ENCODE peak calls at places on chromosome 2, in seven cellular contexts. W is astrocyte of the spinal cord, P is PC-3, G is sigmoid colon, Y is esophagus squamous epithelium, K is neuronal stem cell, U is ovary. S is an unnamed sample.

GRCh38 chr2:144801766-144802165 is 281.8 kb upstream of the ZEB2 start:
- DNase-seq in W (peak; percentile 82), K (no peak), G (no peak), P (peak; percentile 57), Y (no peak), U (no peak), S (no peak)

GRCh38 chr2:120291464-120292311 is 39.0 kb downstream of the RALB start:
- DNase-seq in W (no peak), U (no peak), K (no peak), P (peak; percentile 95), G (no peak), Y (no peak), S (no peak)

GRCh38 chr2:182426915-182427233 is at the start of gene PDE1A:
- DNase-seq in Y (no peak), U (no peak), W (no peak), K (no peak), P (no peak), G (no peak), S (no peak)

GRCh38 chr2:71637168-71637567 is 183.8 kb downstream of the DYSF start:
- DNase-seq in Y (no peak), G (no peak), U (no peak), K (no peak), W (no peak), P (no peak), S (no peak)

GRCh38 chr2:85886585-85886984 is 2.2 kb downstream of the ST3GAL5 start:
- DNase-seq in Y (no peak), U (peak; percentile 69), P (peak; percentile 56), G (peak; percentile 91), K (no peak), W (peak; percentile 87), S (peak; percentile 22)

GRCh38 chr2:121388371-121388770 is 103.4 kb upstream of the TFCP2L1 start:
- DNase-seq in W (peak; percentile 32), G (no peak), K (no peak), P (no peak), U (no peak), Y (no peak), S (no peak)

GRCh38 chr2:42801388-42801787 is 9.0 kb upstream of the HAAO start:
- DNase-seq in K (no peak), G (no peak), Y (no peak), U (no peak), W (no peak), P (peak; percentile 16), S (no peak)

GRCh38 chr2:46850742-46851141 is 64.9 kb downstream of the MCFD2 start:
- DNase-seq in G (peak; percentile 93), K (no peak), Y (no peak), W (peak; percentile 93), P (peak; percentile 93), U (peak; percentile 93), S (no peak)

GRCh38 chr2:42567389-42567788 is 1.0 kb upstream of the MTA3 start:
- DNase-seq in P (no peak), W (peak; percentile 46), K (no peak), Y (no peak), U (no peak), G (no peak), S (no peak)

GRCh38 chr2:71843391-71843850 is 304.2 kb downstream of the CYP26B1 start:
- DNase-seq in W (peak; percentile 50), U (no peak), G (no peak), P (peak; percentile 73), K (no peak), Y (no peak), S (no peak)

GRCh38 chr2:112772322-112772721 is 7.9 kb upstream of the CKAP2L start:
- DNase-seq in G (no peak), P (no peak), Y (no peak), K (no peak), W (no peak), U (no peak), S (no peak)

GRCh38 chr2:40120021-40120420 is 331.9 kb downstream of the SLC8A1 start:
- DNase-seq in Y (no peak), K (no peak), W (no peak), P (no peak), G (no peak), U (no peak), S (no peak)

GRCh38 chr2:148552675-148553331 is 91.7 kb upstream of the EPC2 start:
- DNase-seq in W (no peak), K (no peak), G (no peak), U (no peak), P (no peak), Y (no peak), S (no peak)

GRCh38 chr2:184599875-184600227 is 1.5 kb downstream of the ZNF804A start:
- DNase-seq in Y (no peak), G (no peak), W (peak; percentile 53), P (no peak), U (no peak), K (no peak), S (no peak)

GRCh38 chr2:161046876-161047275 is 113.4 kb upstream of the TANK start:
- DNase-seq in K (no peak), Y (no peak), W (no peak), U (no peak), G (no peak), P (no peak), S (no peak)

GRCh38 chr2:224357098-224357901 is 44.6 kb downstream of the FAM124B start:
- DNase-seq in K (peak; percentile 61), P (peak; percentile 75), Y (no peak), W (peak; percentile 64), U (peak; percentile 32), G (no peak), S (peak; percentile 63)

GRCh38 chr2:24875272-24875671 is 44.8 kb downstream of the ADCY3 start:
- DNase-seq in K (no peak), W (peak; percentile 72), G (no peak), P (no peak), Y (no peak), U (no peak), S (no peak)

GRCh38 chr2:29463181-29463900 is 348.1 kb downstream of the CLIP4 start:
- DNase-seq in K (no peak), W (peak; percentile 72), U (no peak), G (no peak), P (peak; percentile 71), Y (no peak), S (no peak)

GRCh38 chr2:130251865-130252620 is 53.8 kb upstream of the TUBA3E start:
- DNase-seq in U (no peak), P (no peak), K (no peak), W (no peak), Y (no peak), G (no peak), S (peak; percentile 70)
- H3K4me3 ChIP-seq in U (no peak overlapping the region), P (no peak overlapping the region), K (no peak overlapping the region), W (no peak overlapping the region), Y (no peak overlapping the region), G (peak overlapping the region; percentile 17), S (no peak overlapping the region)

GRCh38 chr2:61885896-61886603 is 2.4 kb downstream of the CCT4 start:
- DNase-seq in U (no peak), G (no peak), K (no peak), Y (no peak), P (no peak), W (no peak), S (no peak)
- H3K4me3 ChIP-seq in U (no peak overlapping the region), G (no peak overlapping the region), K (peak overlapping the region; percentile 90), Y (no peak overlapping the region), P (peak overlapping the region; percentile 99), W (no peak overlapping the region), S (no peak overlapping the region)

DNA sequence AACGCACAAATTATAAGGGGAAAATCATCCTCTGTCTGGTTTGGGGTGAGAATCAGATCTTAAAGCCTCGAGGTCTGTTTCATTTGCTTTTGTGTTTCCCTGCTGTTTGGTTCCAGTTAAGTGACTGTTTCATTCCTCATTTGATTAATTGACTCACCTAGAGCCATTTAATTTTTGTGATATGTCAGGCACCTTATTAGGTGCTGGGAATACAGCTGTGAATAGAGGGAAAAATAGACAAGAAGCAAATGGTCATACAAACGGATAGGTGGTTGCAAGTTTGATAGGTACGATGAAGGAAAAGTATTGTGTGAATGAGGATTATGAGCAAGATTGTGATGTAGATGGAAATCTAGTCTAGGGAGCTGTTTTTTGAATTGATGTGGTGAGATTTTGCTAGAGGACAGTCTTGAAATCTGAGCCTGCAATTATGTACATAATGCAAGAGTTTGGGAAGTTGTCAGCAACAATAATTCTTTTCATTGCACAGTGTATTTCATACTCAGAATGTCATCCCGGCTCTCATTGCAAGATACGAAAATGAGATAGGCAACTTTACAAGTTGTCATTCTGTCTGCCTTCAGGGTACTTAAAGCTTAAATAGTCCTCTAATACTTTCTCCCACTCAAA is 2.2 kb downstream of the ACSL3 start:
- DNase-seq in P (peak; percentile 41), K (no peak), U (no peak), G (no peak), W (no peak), Y (no peak), S (no peak)
- H3K4me3 ChIP-seq in P (peak overlapping the region; percentile 76), K (peak overlapping the region; percentile 86), U (no peak overlapping the region), G (no peak overlapping the region), W (peak overlapping the region; percentile 91), Y (peak overlapping the region; percentile 83), S (no peak overlapping the region)

GRCh38 chr2:219441451-219442205 is 7.0 kb downstream of the SPEG start:
- DNase-seq in P (peak; percentile 55), G (peak; percentile 89), U (peak; percentile 65), K (no peak), W (no peak), Y (no peak), S (peak; percentile 80)

GRCh38 chr2:219443697-219444023 is 9.0 kb downstream of the SPEG start:
- DNase-seq in U (peak; percentile 7), W (no peak), P (no peak), G (no peak), Y (no peak), K (no peak), S (no peak)

GRCh38 chr2:219442206-219443015 is 7.8 kb downstream of the SPEG start:
- DNase-seq in K (no peak), W (no peak), U (peak; percentile 7), Y (no peak), G (no peak), P (no peak), S (no peak)

GRCh38 chr2:219444566-219445091 is 10.0 kb downstream of the SPEG start:
- DNase-seq in W (no peak), K (no peak), U (no peak), P (no peak), Y (no peak), G (peak; percentile 85), S (no peak)

DNA sequence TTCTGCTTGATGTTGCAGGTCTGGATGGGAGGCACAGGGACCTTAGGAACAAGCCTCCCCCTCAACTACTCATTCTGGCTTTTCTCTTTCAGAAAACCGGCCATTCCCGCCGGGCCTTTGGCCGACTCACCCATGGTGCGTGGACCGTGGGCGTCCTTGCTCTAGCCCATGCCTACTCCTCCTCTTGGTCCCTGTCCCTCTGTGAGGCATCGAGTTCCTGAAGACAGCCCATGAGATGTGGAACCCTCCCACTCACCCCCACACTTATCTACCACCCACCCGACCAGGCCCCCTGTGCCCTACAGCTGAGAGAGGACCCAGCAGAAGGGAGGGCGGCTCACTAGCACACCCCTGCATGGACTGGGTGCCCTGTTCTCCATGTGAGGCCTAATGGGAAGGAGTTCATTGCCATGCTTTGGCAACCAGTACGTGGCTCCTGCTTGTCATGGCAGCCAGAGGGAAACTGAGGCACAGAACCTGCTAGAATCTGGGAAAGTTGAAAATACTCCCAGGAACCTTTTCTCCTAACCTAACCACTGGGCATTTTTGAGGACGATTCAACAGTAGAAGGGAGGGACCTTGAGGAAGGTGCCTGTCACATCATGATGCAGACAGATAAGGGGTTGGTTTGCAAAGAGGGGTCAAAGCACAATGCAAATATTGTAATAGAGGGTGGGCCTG is 8.5 kb downstream of the SPEG start:
- DNase-seq in K (no peak), Y (no peak), P (no peak), G (no peak), W (no peak), U (no peak), S (no peak)
- H3K4me3 ChIP-seq in K (no peak overlapping the region), Y (peak overlapping the region; percentile 47), P (peak overlapping the region; percentile 69), G (peak overlapping the region; percentile 68), W (peak overlapping the region; percentile 52), U (peak overlapping the region; percentile 72), S (no peak overlapping the region)